ENCODE peak calls at places on chromosomes 2 and 18, in six cellular contexts. One of them, this sample, is unnamed.

GRCh38 chr18:23856466-23857175 is 157.9 kb upstream of the TTC39C start:
- DNase-seq in cardiac muscle cell: no peak
- DNase-seq in adipocyte: no peak
- DNase-seq in hepatocyte: no peak
- DNase-seq in stomach: no peak
- DNase-seq in A673: no peak
- DNase-seq in this sample: no peak

GRCh38 chr2:72579595-72580180 is 246.1 kb downstream of the EXOC6B start:
- DNase-seq in cardiac muscle cell: peak; percentile 44
- DNase-seq in adipocyte: peak; percentile 87
- DNase-seq in hepatocyte: peak; percentile 32
- DNase-seq in stomach: no peak
- DNase-seq in A673: peak; percentile 81
- DNase-seq in this sample: peak; percentile 27

GRCh38 chr2:33673937-33674336 is 74.8 kb upstream of the FAM98A start:
- DNase-seq in cardiac muscle cell: no peak
- DNase-seq in adipocyte: peak; percentile 68
- DNase-seq in hepatocyte: peak; percentile 10
- DNase-seq in stomach: no peak
- DNase-seq in A673: peak; percentile 36
- DNase-seq in this sample: peak; percentile 24

GRCh38 chr18:35553300-35553699 is 28.2 kb upstream of the GALNT1 start:
- DNase-seq in cardiac muscle cell: no peak
- DNase-seq in adipocyte: no peak
- DNase-seq in hepatocyte: peak; percentile 28
- DNase-seq in stomach: no peak
- DNase-seq in A673: no peak
- DNase-seq in this sample: no peak

GRCh38 chr2:106126705-106127281 is 67.3 kb downstream of the UXS1 start:
- DNase-seq in cardiac muscle cell: no peak
- DNase-seq in adipocyte: no peak
- DNase-seq in hepatocyte: no peak
- DNase-seq in stomach: no peak
- DNase-seq in A673: no peak
- DNase-seq in this sample: no peak

GRCh38 chr2:74760875-74761630 is 72.9 kb upstream of the HK2 start:
- DNase-seq in cardiac muscle cell: no peak
- DNase-seq in adipocyte: no peak
- DNase-seq in hepatocyte: no peak
- DNase-seq in stomach: no peak
- DNase-seq in A673: no peak
- DNase-seq in this sample: no peak

GRCh38 chr2:208049441-208049840 is 24.1 kb upstream of the PLEKHM3 start:
- DNase-seq in cardiac muscle cell: no peak
- DNase-seq in adipocyte: no peak
- DNase-seq in hepatocyte: no peak
- DNase-seq in stomach: no peak
- DNase-seq in A673: no peak
- DNase-seq in this sample: no peak

GRCh38 chr18:32851936-32852335 is 79.1 kb upstream of the KLHL14 start:
- DNase-seq in cardiac muscle cell: no peak
- DNase-seq in adipocyte: no peak
- DNase-seq in hepatocyte: no peak
- DNase-seq in stomach: no peak
- DNase-seq in A673: no peak
- DNase-seq in this sample: no peak

GRCh38 chr2:32553829-32554432 is 73.9 kb upstream of the TTC27 start:
- DNase-seq in cardiac muscle cell: peak; percentile 52
- DNase-seq in adipocyte: peak; percentile 77
- DNase-seq in hepatocyte: peak; percentile 48
- DNase-seq in stomach: no peak
- DNase-seq in A673: peak; percentile 64
- DNase-seq in this sample: peak; percentile 57

GRCh38 chr2:130366720-130367119 is 10.9 kb downstream of the PTPN18 start:
- DNase-seq in cardiac muscle cell: no peak
- DNase-seq in adipocyte: no peak
- DNase-seq in hepatocyte: no peak
- DNase-seq in stomach: peak; percentile 48
- DNase-seq in A673: no peak
- DNase-seq in this sample: no peak

GRCh38 chr2:202064206-202064880 is 8.7 kb upstream of the KIAA2012 start:
- DNase-seq in cardiac muscle cell: peak; percentile 44
- DNase-seq in adipocyte: peak; percentile 86
- DNase-seq in hepatocyte: peak; percentile 83
- DNase-seq in stomach: no peak
- DNase-seq in A673: peak; percentile 95
- DNase-seq in this sample: peak; percentile 27

GRCh38 chr2:217208867-217209266 is 349.0 kb upstream of the TNP1 start:
- DNase-seq in cardiac muscle cell: no peak
- DNase-seq in adipocyte: no peak
- DNase-seq in hepatocyte: no peak
- DNase-seq in stomach: no peak
- DNase-seq in A673: no peak
- DNase-seq in this sample: no peak

GRCh38 chr2:76998713-76999112 is 523.5 kb downstream of the LRRTM4 start:
- DNase-seq in cardiac muscle cell: no peak
- DNase-seq in adipocyte: no peak
- DNase-seq in hepatocyte: no peak
- DNase-seq in stomach: no peak
- DNase-seq in A673: peak; percentile 46
- DNase-seq in this sample: no peak

GRCh38 chr18:44901283-44901682 is 220.6 kb downstream of the SETBP1 start:
- DNase-seq in cardiac muscle cell: no peak
- DNase-seq in adipocyte: no peak
- DNase-seq in hepatocyte: no peak
- DNase-seq in stomach: no peak
- DNase-seq in A673: peak; percentile 8
- DNase-seq in this sample: no peak

GRCh38 chr2:209946539-209946938 is 55.9 kb upstream of the RPE start:
- DNase-seq in cardiac muscle cell: no peak
- DNase-seq in adipocyte: no peak
- DNase-seq in hepatocyte: no peak
- DNase-seq in stomach: no peak
- DNase-seq in A673: peak; percentile 50
- DNase-seq in this sample: no peak

GRCh38 chr18:12391487-12392136 is 14.6 kb upstream of the AFG3L2 start:
- DNase-seq in cardiac muscle cell: peak; percentile 80
- DNase-seq in adipocyte: peak; percentile 93
- DNase-seq in hepatocyte: peak; percentile 86
- DNase-seq in stomach: peak; percentile 61
- DNase-seq in A673: peak; percentile 75
- DNase-seq in this sample: peak; percentile 79

GRCh38 chr2:215693269-215693998 is 257.6 kb upstream of the FN1 start:
- DNase-seq in cardiac muscle cell: no peak
- DNase-seq in adipocyte: peak; percentile 83
- DNase-seq in hepatocyte: no peak
- DNase-seq in stomach: no peak
- DNase-seq in A673: peak; percentile 45
- DNase-seq in this sample: no peak

GRCh38 chr2:173657996-173658717 is 303.5 kb downstream of the CDCA7 start:
- DNase-seq in cardiac muscle cell: no peak
- DNase-seq in adipocyte: peak; percentile 94
- DNase-seq in hepatocyte: peak; percentile 56
- DNase-seq in stomach: no peak
- DNase-seq in A673: peak; percentile 15
- DNase-seq in this sample: peak; percentile 7

GRCh38 chr18:76394780-76395476 is 100.1 kb downstream of the ZNF516 start:
- DNase-seq in cardiac muscle cell: no peak
- DNase-seq in adipocyte: peak; percentile 18
- DNase-seq in hepatocyte: no peak
- DNase-seq in stomach: no peak
- DNase-seq in A673: peak; percentile 18
- DNase-seq in this sample: no peak

GRCh38 chr2:85215074-85216050 is 82.2 kb downstream of the TCF7L1 start:
- DNase-seq in cardiac muscle cell: no peak
- DNase-seq in adipocyte: peak; percentile 96
- DNase-seq in hepatocyte: peak; percentile 67
- DNase-seq in stomach: no peak
- DNase-seq in A673: peak; percentile 95
- DNase-seq in this sample: peak; percentile 87

GRCh38 chr18:9751371-9752031 is 43.4 kb downstream of the RAB31 start:
- DNase-seq in cardiac muscle cell: no peak
- DNase-seq in adipocyte: no peak
- DNase-seq in hepatocyte: no peak
- DNase-seq in stomach: no peak
- DNase-seq in A673: no peak
- DNase-seq in this sample: no peak

GRCh38 chr2:42342061-42342794 is 18.8 kb downstream of the COX7A2L start:
- DNase-seq in cardiac muscle cell: no peak
- DNase-seq in adipocyte: peak; percentile 70
- DNase-seq in hepatocyte: peak; percentile 64
- DNase-seq in stomach: no peak
- DNase-seq in A673: peak; percentile 40
- DNase-seq in this sample: peak; percentile 58

GRCh38 chr2:1660656-1661650 is 83.4 kb downstream of the PXDN start:
- DNase-seq in cardiac muscle cell: no peak
- DNase-seq in adipocyte: no peak
- DNase-seq in hepatocyte: no peak
- DNase-seq in stomach: peak; percentile 9
- DNase-seq in A673: no peak
- DNase-seq in this sample: no peak

GRCh38 chr2:1856922-1857321 is 112.6 kb upstream of the PXDN start:
- DNase-seq in cardiac muscle cell: no peak
- DNase-seq in adipocyte: no peak
- DNase-seq in hepatocyte: no peak
- DNase-seq in stomach: no peak
- DNase-seq in A673: no peak
- DNase-seq in this sample: no peak

GRCh38 chr2:71347517-71347916 is 15.9 kb downstream of the ZNF638 start:
- DNase-seq in cardiac muscle cell: peak; percentile 57
- DNase-seq in adipocyte: peak; percentile 46
- DNase-seq in hepatocyte: peak; percentile 27
- DNase-seq in stomach: no peak
- DNase-seq in A673: peak; percentile 35
- DNase-seq in this sample: no peak

GRCh38 chr2:199833525-199833924 is 17.5 kb downstream of the FTCDNL1 start:
- DNase-seq in cardiac muscle cell: no peak
- DNase-seq in adipocyte: no peak
- DNase-seq in hepatocyte: no peak
- DNase-seq in stomach: no peak
- DNase-seq in A673: no peak
- DNase-seq in this sample: no peak

GRCh38 chr2:24269270-24269669 is 91.1 kb downstream of the ITSN2 start:
- DNase-seq in cardiac muscle cell: no peak
- DNase-seq in adipocyte: no peak
- DNase-seq in hepatocyte: peak; percentile 29
- DNase-seq in stomach: no peak
- DNase-seq in A673: peak; percentile 7
- DNase-seq in this sample: no peak

GRCh38 chr2:233404227-233404626 is 49.9 kb downstream of the DGKD start:
- DNase-seq in cardiac muscle cell: peak; percentile 48
- DNase-seq in adipocyte: peak; percentile 49
- DNase-seq in hepatocyte: no peak
- DNase-seq in stomach: peak; percentile 75
- DNase-seq in A673: peak; percentile 66
- DNase-seq in this sample: no peak
- H3K36me3 ChIP-seq in cardiac muscle cell: no peaks in the 10 kb centered on the region
- H3K36me3 ChIP-seq in adipocyte: no peaks in the 10 kb centered on the region
- H3K36me3 ChIP-seq in hepatocyte: no peaks in the 10 kb centered on the region
- H3K36me3 ChIP-seq in stomach: peaks cover 8% of the 10 kb centered on the region
- H3K36me3 ChIP-seq in A673: peaks cover 5% of the 10 kb centered on the region
- H3K36me3 ChIP-seq in this sample: no peaks in the 10 kb centered on the region

GRCh38 chr2:224014336-224014735 is 24.8 kb downstream of the SERPINE2 start:
- DNase-seq in cardiac muscle cell: no peak
- DNase-seq in adipocyte: no peak
- DNase-seq in hepatocyte: no peak
- DNase-seq in stomach: no peak
- DNase-seq in A673: no peak
- DNase-seq in this sample: no peak
- H3K36me3 ChIP-seq in cardiac muscle cell: no peaks in the 10 kb centered on the region
- H3K36me3 ChIP-seq in adipocyte: peaks cover 6% of the 10 kb centered on the region
- H3K36me3 ChIP-seq in hepatocyte: no peaks in the 10 kb centered on the region
- H3K36me3 ChIP-seq in stomach: no peaks in the 10 kb centered on the region
- H3K36me3 ChIP-seq in A673: no peaks in the 10 kb centered on the region
- H3K36me3 ChIP-seq in this sample: no peaks in the 10 kb centered on the region

GRCh38 chr2:63861220-63861822 is 19.6 kb downstream of the UGP2 start:
- DNase-seq in cardiac muscle cell: peak; percentile 57
- DNase-seq in adipocyte: peak; percentile 78
- DNase-seq in hepatocyte: peak; percentile 68
- DNase-seq in stomach: peak; percentile 60
- DNase-seq in A673: peak; percentile 75
- DNase-seq in this sample: peak; percentile 47

GRCh38 chr2:63866009-63866709 is 24.5 kb downstream of the UGP2 start:
- DNase-seq in cardiac muscle cell: no peak
- DNase-seq in adipocyte: no peak
- DNase-seq in hepatocyte: no peak
- DNase-seq in stomach: no peak
- DNase-seq in A673: no peak
- DNase-seq in this sample: no peak

GRCh38 chr2:63865159-63865799 is 23.6 kb downstream of the UGP2 start:
- DNase-seq in cardiac muscle cell: no peak
- DNase-seq in adipocyte: peak; percentile 77
- DNase-seq in hepatocyte: no peak
- DNase-seq in stomach: no peak
- DNase-seq in A673: no peak
- DNase-seq in this sample: no peak

GRCh38 chr2:63862802-63863201 is 21.1 kb downstream of the UGP2 start:
- DNase-seq in cardiac muscle cell: no peak
- DNase-seq in adipocyte: no peak
- DNase-seq in hepatocyte: peak; percentile 76
- DNase-seq in stomach: no peak
- DNase-seq in A673: no peak
- DNase-seq in this sample: no peak

DNA sequence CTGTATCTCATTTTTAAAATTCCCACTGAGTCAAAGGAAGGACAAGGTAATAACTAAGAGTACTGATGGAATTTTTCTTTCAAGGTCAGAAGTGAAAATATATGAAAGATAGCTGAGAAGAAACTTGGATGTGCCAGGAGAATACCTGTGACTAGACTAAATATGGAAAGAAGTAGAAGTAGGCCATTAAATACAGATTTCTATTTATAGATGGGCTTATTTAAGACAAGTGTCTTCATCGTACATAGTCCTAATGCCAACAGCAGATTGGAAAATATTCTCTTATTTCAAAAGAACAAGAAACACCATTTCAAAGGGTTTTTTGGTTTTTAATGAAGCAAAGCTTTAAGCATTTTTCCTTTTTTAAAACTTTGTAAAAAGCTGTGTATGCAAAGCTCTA is 22.0 kb downstream of the UGP2 start:
- DNase-seq in cardiac muscle cell: no peak
- DNase-seq in adipocyte: no peak
- DNase-seq in hepatocyte: no peak
- DNase-seq in stomach: no peak
- DNase-seq in A673: no peak
- DNase-seq in this sample: no peak
- H3K36me3 ChIP-seq in cardiac muscle cell: peaks cover 30% of the 10 kb centered on the region
- H3K36me3 ChIP-seq in adipocyte: peaks cover 89% of the 10 kb centered on the region
- H3K36me3 ChIP-seq in hepatocyte: no peaks in the 10 kb centered on the region
- H3K36me3 ChIP-seq in stomach: peaks cover 41% of the 10 kb centered on the region
- H3K36me3 ChIP-seq in A673: peaks cover 10% of the 10 kb centered on the region
- H3K36me3 ChIP-seq in this sample: peaks cover 68% of the 10 kb centered on the region

GRCh38 chr2:178615969-178616368 is 135.7 kb downstream of the PLEKHA3 start:
- DNase-seq in cardiac muscle cell: no peak
- DNase-seq in adipocyte: no peak
- DNase-seq in hepatocyte: no peak
- DNase-seq in stomach: no peak
- DNase-seq in A673: no peak
- DNase-seq in this sample: no peak
- H3K36me3 ChIP-seq in cardiac muscle cell: peaks cover 100% of the 10 kb centered on the region
- H3K36me3 ChIP-seq in adipocyte: peaks cover 10% of the 10 kb centered on the region
- H3K36me3 ChIP-seq in hepatocyte: no peaks in the 10 kb centered on the region
- H3K36me3 ChIP-seq in stomach: peaks cover 57% of the 10 kb centered on the region
- H3K36me3 ChIP-seq in A673: no peaks in the 10 kb centered on the region
- H3K36me3 ChIP-seq in this sample: peaks cover 6% of the 10 kb centered on the region

GRCh38 chr2:144449028-144449406 is 70.9 kb downstream of the ZEB2 start:
- DNase-seq in cardiac muscle cell: peak; percentile 55
- DNase-seq in adipocyte: no peak
- DNase-seq in hepatocyte: no peak
- DNase-seq in stomach: no peak
- DNase-seq in A673: no peak
- DNase-seq in this sample: no peak
- H3K36me3 ChIP-seq in cardiac muscle cell: no peaks in the 10 kb centered on the region
- H3K36me3 ChIP-seq in adipocyte: peaks cover 44% of the 10 kb centered on the region
- H3K36me3 ChIP-seq in hepatocyte: no peaks in the 10 kb centered on the region
- H3K36me3 ChIP-seq in stomach: no peaks in the 10 kb centered on the region
- H3K36me3 ChIP-seq in A673: peaks cover 16% of the 10 kb centered on the region
- H3K36me3 ChIP-seq in this sample: peaks cover 22% of the 10 kb centered on the region